ENCODE peak calls at places on chromosome 15, in ten cellular contexts. V, E, X, I, R, M, W, O, K and H are unnamed samples.

GRCh38 chr15:68409736-68410370 is 22.1 kb downstream of the ITGA11 start:
- DNase-seq in M (no peak), W (no peak), R (no peak), X (no peak), K (no peak), I (peak), O (peak), E (peak), V (no peak), H (no peak)

GRCh38 chr15:71328453-71328852 is 213.2 kb downstream of the THSD4 start:
- DNase-seq in R (no peak), O (no peak), V (no peak), E (no peak), I (no peak), K (no peak), W (no peak), X (no peak), M (no peak), H (no peak)

GRCh38 chr15:59329570-59330350 is 42.9 kb downstream of the MYO1E start:
- DNase-seq in V (peak), I (no peak), E (no peak), W (no peak), X (no peak), M (no peak), O (peak), R (no peak), K (no peak), H (no peak)

GRCh38 chr15:100602822-100603393 is 519 bp downstream of the ASB7 start:
- DNase-seq in E (no peak), O (no peak), V (no peak), M (peak), X (no peak), W (no peak), K (peak), R (peak), I (peak), H (peak)

GRCh38 chr15:81254277-81255265 is 57.9 kb downstream of the IL16 start:
- DNase-seq in E (no peak), W (no peak), M (no peak), I (no peak), K (no peak), R (no peak), O (no peak), V (no peak), X (no peak), H (no peak)

GRCh38 chr15:40825661-40826088 is 2.8 kb downstream of the PPP1R14D start:
- DNase-seq in O (peak), W (no peak), E (no peak), K (no peak), M (no peak), I (no peak), X (no peak), V (no peak), R (no peak), H (no peak)

GRCh38 chr15:57595011-57595866 is 3.5 kb downstream of the MYZAP start:
- DNase-seq in V (no peak), R (no peak), I (peak), O (peak), X (no peak), W (no peak), E (no peak), M (no peak), K (no peak), H (no peak)

GRCh38 chr15:45180648-45181436 is 6.9 kb downstream of the SHF start:
- DNase-seq in I (no peak), M (no peak), E (no peak), V (no peak), O (no peak), K (no peak), W (no peak), R (no peak), X (no peak), H (no peak)

GRCh38 chr15:80475572-80475971 is 71.4 kb downstream of the ARNT2 start:
- DNase-seq in K (no peak), X (no peak), M (no peak), I (no peak), E (no peak), V (no peak), R (no peak), O (no peak), W (no peak), H (no peak)

GRCh38 chr15:57857871-57858270 is 151.4 kb downstream of the POLR2M start:
- DNase-seq in E (no peak), K (no peak), W (no peak), R (no peak), X (no peak), M (no peak), V (no peak), I (no peak), O (no peak), H (no peak)

GRCh38 chr15:40594429-40594836 is 384 bp downstream of the KNL1 start:
- DNase-seq in X (no peak), O (no peak), R (peak), W (peak), E (peak), V (peak), I (no peak), M (peak), K (peak), H (peak)

GRCh38 chr15:32959077-32959476 is 235.4 kb downstream of the FMN1 start:
- DNase-seq in M (no peak), I (no peak), W (no peak), E (no peak), K (no peak), X (no peak), R (no peak), O (no peak), V (no peak), H (no peak)

GRCh38 chr15:92958105-92958504 is 58.0 kb downstream of the CHD2 start:
- DNase-seq in R (no peak), V (no peak), X (no peak), I (no peak), K (no peak), O (no peak), M (no peak), W (no peak), E (no peak), H (no peak)

GRCh38 chr15:51865291-51865690 is 35.8 kb downstream of the TMOD3 start:
- DNase-seq in X (no peak), O (no peak), W (no peak), M (no peak), V (no peak), I (no peak), K (no peak), E (no peak), R (no peak), H (no peak)

GRCh38 chr15:81071130-81071529 is 62.9 kb upstream of the CFAP161 start:
- DNase-seq in E (no peak), I (no peak), M (no peak), R (no peak), K (no peak), O (no peak), V (no peak), W (no peak), X (no peak), H (no peak)

GRCh38 chr15:45637552-45638033 is 2.8 kb downstream of the SQOR start:
- DNase-seq in X (no peak), M (peak), O (peak), V (no peak), R (no peak), K (peak), E (peak), W (no peak), I (no peak), H (peak)

GRCh38 chr15:86139828-86140227 is 60.2 kb downstream of the AGBL1 start:
- DNase-seq in W (no peak), I (no peak), K (no peak), R (peak), X (peak), O (no peak), M (no peak), V (no peak), E (no peak), H (peak)

GRCh38 chr15:31457631-31458526 is 131.2 kb downstream of the KLF13 start:
- DNase-seq in O (peak), W (no peak), R (no peak), M (no peak), E (no peak), I (peak), X (no peak), K (no peak), V (no peak), H (no peak)

GRCh38 chr15:39327005-39327725 is 253.7 kb upstream of the THBS1 start:
- DNase-seq in X (no peak), M (no peak), I (no peak), O (no peak), W (no peak), V (no peak), R (no peak), E (no peak), K (no peak), H (no peak)

GRCh38 chr15:61916104-61916503 is 144.1 kb downstream of the VPS13C start:
- DNase-seq in V (no peak), M (no peak), E (no peak), R (no peak), I (no peak), X (no peak), O (no peak), K (no peak), W (no peak), H (no peak)

GRCh38 chr15:68311859-68312557 is 34.5 kb downstream of the FEM1B start:
- DNase-seq in I (no peak), E (no peak), K (no peak), R (no peak), O (no peak), X (no peak), M (no peak), V (no peak), W (no peak), H (no peak)

GRCh38 chr15:85380860-85381535 is 595 bp downstream of the AKAP13 start:
- DNase-seq in X (no peak), R (peak), K (peak), M (peak), I (no peak), W (peak), V (no peak), E (peak), O (peak), H (peak)

GRCh38 chr15:35705885-35706590 is 160.1 kb upstream of the DPH6 start:
- DNase-seq in W (no peak), K (no peak), R (no peak), M (no peak), V (no peak), O (peak), E (no peak), I (no peak), X (no peak), H (no peak)

GRCh38 chr15:48331796-48332641 is 790 bp downstream of the DUT start:
- DNase-seq in W (peak), K (peak), I (peak), E (peak), O (peak), V (peak), X (no peak), M (peak), R (peak), H (peak)

GRCh38 chr15:98160236-98160635 is 199.7 kb downstream of the ARRDC4 start:
- DNase-seq in E (no peak), K (no peak), O (no peak), M (peak), X (no peak), I (no peak), W (no peak), V (no peak), R (no peak), H (no peak)

GRCh38 chr15:65791335-65792129 is 561 bp downstream of the DENND4A start:
- DNase-seq in K (peak), O (peak), E (peak), I (peak), R (peak), V (no peak), X (no peak), W (peak), M (peak), H (no peak)
- TF ChIP-seq POLR2AphosphoS5 in K (no peak), O (no peak), E (no peak), I (no peak), R (no peak), V (no peak), X (peak), W (no peak), M (no peak), H (no peak)

GRCh38 chr15:74024687-74025086 is 30.2 kb downstream of the PML start:
- DNase-seq in X (no peak), V (no peak), R (no peak), W (no peak), M (no peak), E (peak), O (no peak), K (no peak), I (no peak), H (no peak)

GRCh38 chr15:74028646-74029045 is 34.1 kb downstream of the PML start:
- DNase-seq in M (no peak), E (no peak), I (no peak), R (no peak), X (no peak), K (no peak), O (no peak), W (no peak), V (no peak), H (no peak)

GRCh38 chr15:74025436-74025835 is 30.9 kb downstream of the PML start:
- DNase-seq in K (no peak), E (no peak), R (no peak), X (no peak), V (no peak), M (no peak), W (no peak), O (peak), I (no peak), H (no peak)

GRCh38 chr15:74032046-74032445 is 37.5 kb downstream of the PML start:
- DNase-seq in E (peak), O (no peak), M (no peak), K (no peak), W (no peak), R (no peak), V (no peak), I (no peak), X (no peak), H (no peak)

GRCh38 chr15:74027688-74028087 is 33.2 kb downstream of the PML start:
- DNase-seq in V (no peak), M (no peak), I (no peak), R (no peak), X (no peak), O (no peak), E (peak), K (no peak), W (no peak), H (no peak)
- TF ChIP-seq POLR2AphosphoS5 in V (no peak), M (no peak), I (no peak), R (no peak), X (no peak), O (no peak), E (no peak), K (no peak), W (no peak), H (no peak)

GRCh38 chr15:91947370-91947769 is 93.9 kb downstream of the SLCO3A1 start:
- DNase-seq in I (no peak), V (no peak), K (no peak), R (no peak), X (no peak), M (no peak), W (no peak), E (no peak), O (no peak), H (no peak)

GRCh38 chr15:91945385-91945784 is 91.9 kb downstream of the SLCO3A1 start:
- DNase-seq in M (no peak), O (no peak), R (no peak), E (no peak), W (no peak), I (no peak), V (no peak), X (no peak), K (no peak), H (no peak)

GRCh38 chr15:91946075-91946474 is 92.6 kb downstream of the SLCO3A1 start:
- DNase-seq in O (no peak), V (no peak), W (no peak), E (no peak), I (no peak), X (no peak), R (no peak), M (no peak), K (no peak), H (no peak)

GRCh38 chr15:91948001-91948608 is 94.6 kb downstream of the SLCO3A1 start:
- DNase-seq in M (no peak), K (peak), R (peak), E (no peak), O (peak), X (no peak), I (no peak), V (no peak), W (peak), H (no peak)

DNA sequence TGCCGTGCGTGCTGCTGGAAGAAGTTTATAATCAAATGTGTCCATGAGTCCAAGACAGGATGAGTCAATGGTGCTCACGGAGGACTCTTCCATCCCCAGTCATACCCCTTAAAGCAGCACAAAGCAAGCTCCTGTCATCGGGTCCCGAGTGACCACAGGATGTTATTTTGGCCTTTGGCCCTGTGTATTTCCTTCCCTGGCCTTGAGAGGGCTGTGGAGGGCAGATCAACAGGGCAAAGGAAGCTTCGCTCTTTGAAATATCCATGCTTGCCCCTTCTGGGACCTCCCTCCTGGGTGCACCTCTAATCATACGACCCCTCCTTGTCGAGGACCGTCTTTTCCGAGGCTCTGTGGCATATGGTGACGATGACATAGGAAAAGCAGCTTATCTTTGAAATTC is 93.4 kb downstream of the SLCO3A1 start:
- DNase-seq in R (peak), W (no peak), M (no peak), K (no peak), X (no peak), V (no peak), I (no peak), E (no peak), O (no peak), H (no peak)
- TF ChIP-seq POLR2AphosphoS5 in R (no peak), W (no peak), M (no peak), K (no peak), X (no peak), V (no peak), I (no peak), E (no peak), O (no peak), H (no peak)

DNA sequence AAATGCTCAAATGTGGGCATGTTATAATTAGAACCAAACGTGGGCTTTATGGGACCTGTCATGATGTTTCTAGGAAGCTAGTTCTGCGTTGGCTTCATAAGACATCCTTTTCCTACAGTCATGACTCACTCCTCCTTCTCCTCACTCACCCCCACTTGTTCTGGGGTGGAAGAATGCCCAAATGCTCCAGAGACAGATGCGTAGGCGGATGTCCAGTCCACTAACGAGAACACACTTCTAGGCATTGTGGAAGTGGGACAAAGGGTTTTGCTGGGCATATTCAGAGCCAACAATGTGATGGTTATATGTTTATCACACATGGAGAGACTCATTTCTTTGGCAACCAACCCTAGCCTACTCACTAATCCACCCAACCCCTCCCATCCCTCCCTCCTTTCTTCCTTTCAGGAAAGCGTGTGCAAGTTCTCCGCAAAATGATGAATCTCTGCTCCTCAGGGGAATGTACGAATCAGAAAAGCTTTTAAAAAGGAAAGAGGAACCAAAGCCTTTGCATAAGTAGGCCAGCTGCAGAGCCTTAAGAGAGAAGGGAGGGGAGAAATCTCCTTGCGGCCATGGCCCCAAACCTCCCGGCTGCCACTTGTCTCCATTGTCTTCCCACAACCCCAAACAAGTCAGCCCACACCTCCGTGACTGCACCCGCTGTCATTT is 123.0 kb upstream of the SPRED1 start:
- DNase-seq in O (peak), X (no peak), I (peak), V (no peak), K (no peak), E (peak), M (no peak), W (no peak), R (no peak), H (no peak)
- TF ChIP-seq POLR2AphosphoS5 in O (peak), X (no peak), I (peak), V (no peak), K (peak), E (peak), M (no peak), W (no peak), R (no peak), H (no peak)

GRCh38 chr15:29800441-29801366 is 21.6 kb downstream of the TJP1 start:
- DNase-seq in E (no peak), X (no peak), R (no peak), M (no peak), W (no peak), I (no peak), K (no peak), V (no peak), O (no peak), H (no peak)
- TF ChIP-seq POLR2AphosphoS5 in E (no peak), X (no peak), R (no peak), M (no peak), W (no peak), I (no peak), K (no peak), V (no peak), O (no peak), H (no peak)